ENCODE peak calls at places on chromosomes 2 and 18, in four cellular contexts. W is K562, Q is H1, N is GM12878. G is an unnamed sample.

GRCh38 chr2:84861539-84861938 is 19.3 kb downstream of the TRABD2A start:
- DNase-seq in W (no peak), Q (no peak), N (no peak), G (no peak)

GRCh38 chr18:21361297-21361880 is 119.4 kb downstream of the GREB1L start:
- DNase-seq in W (no peak), Q (no peak), N (no peak), G (no peak)

GRCh38 chr2:134461511-134461910 is 207.6 kb downstream of the MGAT5 start:
- DNase-seq in Q (no peak), N (no peak), W (no peak), G (no peak)

GRCh38 chr2:60333264-60333663 is 220.2 kb downstream of the BCL11A start:
- DNase-seq in Q (no peak), W (no peak), N (no peak), G (no peak)

GRCh38 chr2:47074691-47075090 is 80.4 kb downstream of the STPG4 start:
- DNase-seq in N (no peak), W (no peak), Q (no peak), G (no peak)

GRCh38 chr2:152342259-152343046 is 7.5 kb downstream of the FMNL2 start:
- DNase-seq in W (no peak), N (no peak), Q (no peak), G (peak)

GRCh38 chr2:3682811-3683210 is 20.6 kb upstream of the DCDC2C start:
- DNase-seq in W (no peak), N (no peak), Q (no peak), G (no peak)

GRCh38 chr2:26430826-26431225 is 29.1 kb downstream of the DRC1 start:
- DNase-seq in W (no peak), N (no peak), Q (no peak), G (no peak)

GRCh38 chr2:120737802-120738516 is 2.3 kb downstream of the GLI2 start:
- DNase-seq in Q (peak), W (no peak), N (no peak), G (no peak)

GRCh38 chr2:109609352-109610024 is 4.3 kb downstream of the SEPTIN10 start:
- DNase-seq in W (no peak), Q (no peak), N (no peak), G (no peak)

GRCh38 chr18:9617006-9617542 is 2.7 kb upstream of the PPP4R1 start:
- DNase-seq in N (no peak), Q (no peak), W (no peak), G (no peak)

GRCh38 chr2:233901367-233901766 is 15.8 kb upstream of the TRPM8 start:
- DNase-seq in W (no peak), Q (no peak), N (no peak), G (no peak)

GRCh38 chr2:72991439-72991725 is 74.1 kb downstream of the EMX1 start:
- DNase-seq in N (no peak), Q (peak), W (no peak), G (no peak)

GRCh38 chr2:233801357-233802131 is 23.4 kb downstream of the MROH2A start:
- DNase-seq in Q (peak), N (no peak), W (no peak), G (no peak)

GRCh38 chr2:32008811-32009478 is 1.9 kb downstream of the MEMO1 start:
- DNase-seq in N (no peak), Q (no peak), W (no peak), G (peak)

GRCh38 chr2:128366746-128367511 is 48.3 kb upstream of the HS6ST1 start:
- DNase-seq in N (no peak), Q (no peak), W (no peak), G (no peak)

GRCh38 chr2:161569401-161569800 is 54.8 kb upstream of the SLC4A10 start:
- DNase-seq in W (no peak), N (no peak), Q (no peak), G (no peak)

GRCh38 chr2:75853441-75853840 is 142.7 kb upstream of the GCFC2 start:
- DNase-seq in Q (no peak), N (no peak), W (no peak), G (no peak)

GRCh38 chr2:212957624-212958023 is 193.8 kb downstream of the IKZF2 start:
- DNase-seq in N (no peak), W (no peak), Q (no peak), G (no peak)

GRCh38 chr2:212956665-212957064 is 194.7 kb downstream of the IKZF2 start:
- DNase-seq in W (no peak), Q (no peak), N (no peak), G (no peak)

GRCh38 chr2:212958133-212958532 is 193.3 kb downstream of the IKZF2 start:
- DNase-seq in N (no peak), Q (no peak), W (no peak), G (no peak)

GRCh38 chr2:212958757-212959295 is 192.6 kb downstream of the IKZF2 start:
- DNase-seq in Q (no peak), N (no peak), W (no peak), G (no peak)

DNA sequence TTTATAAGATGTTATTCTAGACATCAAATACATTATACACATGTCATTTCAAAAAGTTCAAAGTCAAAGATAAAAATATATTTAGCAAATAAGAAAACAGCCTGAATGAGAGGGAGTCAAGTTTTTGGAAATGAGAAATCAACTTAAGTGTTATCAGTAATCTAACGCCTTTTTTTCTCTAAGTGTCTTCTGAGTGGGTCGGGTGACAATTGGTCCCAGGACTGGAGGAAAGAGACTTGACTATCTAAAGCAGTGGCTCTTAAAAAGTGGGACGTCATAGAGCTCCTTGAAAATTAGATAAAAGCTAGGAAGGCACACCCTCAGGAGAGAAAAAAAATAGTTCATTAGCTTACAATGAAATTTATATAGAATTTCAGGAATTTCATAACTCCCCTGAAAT is 194.2 kb downstream of the IKZF2 start:
- DNase-seq in N (no peak), Q (no peak), W (no peak), G (no peak)
- H3K4me2 ChIP-seq in N (no peak), Q (no peak), W (no peak), G (no peak)

GRCh38 chr2:20440001-20440560 is 6.8 kb upstream of the RHOB start:
- DNase-seq in N (no peak), Q (no peak), W (no peak), G (no peak)

GRCh38 chr2:20444113-20444992 is 2.5 kb upstream of the RHOB start:
- DNase-seq in Q (no peak), N (no peak), W (no peak), G (no peak)

GRCh38 chr2:20446280-20446916 is 476 bp upstream of the RHOB start:
- DNase-seq in W (no peak), N (no peak), Q (no peak), G (no peak)

GRCh38 chr2:20444993-20445910 is 1.6 kb upstream of the RHOB start:
- DNase-seq in W (no peak), Q (no peak), N (no peak), G (no peak)

DNA sequence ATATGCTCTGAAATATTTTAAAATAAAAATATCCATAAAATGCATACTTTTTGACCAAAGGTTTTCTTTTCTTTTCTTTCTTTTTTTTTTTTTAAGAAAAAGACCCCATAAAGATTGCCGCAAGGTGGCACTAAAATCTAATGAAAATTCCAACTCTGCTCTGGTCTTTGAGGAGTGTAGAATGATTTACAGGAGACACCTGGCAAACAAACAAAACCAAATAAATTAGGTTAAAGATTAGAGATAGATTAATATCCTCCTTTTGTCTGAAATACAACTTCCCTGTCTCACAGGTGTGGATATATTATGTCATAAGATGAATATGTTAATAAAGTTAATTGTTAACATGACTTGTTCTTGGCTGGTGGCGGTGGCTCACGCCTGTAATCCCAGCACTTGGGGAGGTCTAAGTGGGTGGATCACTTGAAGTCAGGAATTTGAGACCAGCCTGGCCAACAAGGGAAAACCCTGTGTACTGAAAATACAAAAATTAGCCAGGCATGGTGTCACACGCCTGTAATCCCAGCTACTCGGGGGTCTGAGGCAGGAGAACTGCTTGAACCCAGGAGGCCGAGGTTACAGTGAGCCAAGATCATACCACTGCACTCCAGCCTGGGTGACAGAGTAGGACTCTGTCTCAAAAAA is 3.5 kb upstream of the RHOB start:
- DNase-seq in N (no peak), Q (no peak), W (peak), G (peak)
- TF ChIP-seq BRCA1 in N (no peak), Q (no peak), W (no peak), G (no peak)

DNA sequence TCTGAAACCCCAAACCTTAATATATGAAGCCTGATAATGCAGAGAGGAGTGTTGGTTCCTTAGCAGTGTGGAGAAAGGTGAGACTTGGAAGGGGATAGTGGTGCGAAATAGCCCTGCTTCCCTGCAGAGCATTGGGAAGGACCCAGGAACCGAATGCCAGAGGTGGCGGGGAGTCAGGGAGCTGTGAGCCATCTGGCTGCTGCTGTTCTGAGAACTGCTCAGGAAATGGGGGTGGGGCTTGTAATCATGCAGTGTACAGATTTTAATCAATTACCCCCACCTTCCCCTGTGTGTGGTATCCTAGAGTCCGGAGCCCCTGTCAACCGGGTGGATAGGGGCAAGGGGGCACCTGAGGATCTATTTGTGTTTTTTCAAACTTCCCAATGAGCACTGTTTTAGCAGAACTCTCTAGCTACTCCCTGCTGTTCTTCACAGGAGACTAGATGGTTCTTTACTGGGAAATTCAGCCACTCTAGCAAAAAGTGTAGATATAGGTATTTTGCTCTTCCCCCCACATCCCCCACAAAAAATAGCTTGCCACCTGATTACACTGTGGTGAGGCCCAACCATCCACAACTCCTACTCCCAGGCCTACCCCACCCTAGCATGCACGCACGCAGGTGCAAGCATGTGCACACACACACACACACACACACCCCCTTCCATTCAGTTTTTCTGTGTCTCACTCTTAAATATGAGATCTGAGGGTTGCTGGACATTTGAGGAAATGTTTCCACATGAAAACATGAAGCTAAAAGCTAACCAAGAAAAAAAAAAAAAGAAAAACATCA is 30.1 kb upstream of the MBOAT2 start:
- DNase-seq in N (no peak), Q (peak), W (peak), G (no peak)
- H3K4me2 ChIP-seq in N (no peak), Q (peak), W (peak), G (no peak)

GRCh38 chr2:69797836-69798465 is 31.5 kb upstream of the GMCL1 start:
- DNase-seq in W (no peak), Q (no peak), N (no peak), G (no peak)
- TF ChIP-seq BRCA1 in W (no peak), Q (no peak), N (no peak), G (no peak)

DNA sequence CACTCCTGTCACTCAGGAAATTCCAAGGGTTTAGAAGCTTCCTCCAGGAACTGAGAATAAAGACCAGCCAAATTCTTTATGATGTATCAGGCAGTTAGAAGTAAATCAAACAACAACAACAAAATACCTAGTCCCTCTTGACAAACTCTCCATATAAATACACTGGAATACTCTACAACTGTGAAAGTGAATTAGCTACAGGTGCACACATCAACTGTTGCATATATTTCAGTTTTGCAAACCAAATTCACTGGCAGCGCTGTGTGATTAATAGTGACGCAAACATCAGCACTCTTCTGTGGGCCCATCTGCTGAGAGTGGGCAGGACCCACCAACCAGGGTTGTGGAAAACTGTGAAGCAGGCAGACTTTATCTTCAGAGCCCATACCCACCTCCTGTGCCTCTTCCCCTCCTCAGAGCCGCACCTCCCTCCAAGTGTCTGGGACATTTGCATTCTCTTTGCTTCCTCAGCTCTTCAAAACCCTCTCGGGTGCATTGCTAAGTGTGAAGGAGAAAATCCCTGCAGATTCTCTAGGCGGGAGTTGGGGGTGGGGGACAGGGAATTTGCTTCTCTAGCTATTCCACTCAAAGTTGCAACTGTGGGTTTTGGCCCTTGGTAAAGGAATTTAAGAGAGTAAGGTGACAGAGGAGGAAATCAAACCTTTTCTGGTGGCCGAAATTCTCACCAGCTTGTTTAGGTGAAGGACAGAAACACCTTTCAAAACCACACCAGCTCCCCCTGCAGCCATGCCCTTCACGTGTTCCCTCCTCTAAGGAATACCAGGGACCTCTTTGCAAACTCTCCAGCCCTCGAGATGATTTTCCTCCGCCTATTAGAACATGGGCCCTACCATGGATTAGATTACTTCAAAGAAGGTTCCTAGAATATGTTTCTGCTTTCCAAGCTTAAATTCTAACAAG is 119.3 kb downstream of the MRO start:
- DNase-seq in Q (no peak), W (no peak), N (no peak), G (no peak)
- H3K4me2 ChIP-seq in Q (peak), W (no peak), N (no peak), G (no peak)

DNA sequence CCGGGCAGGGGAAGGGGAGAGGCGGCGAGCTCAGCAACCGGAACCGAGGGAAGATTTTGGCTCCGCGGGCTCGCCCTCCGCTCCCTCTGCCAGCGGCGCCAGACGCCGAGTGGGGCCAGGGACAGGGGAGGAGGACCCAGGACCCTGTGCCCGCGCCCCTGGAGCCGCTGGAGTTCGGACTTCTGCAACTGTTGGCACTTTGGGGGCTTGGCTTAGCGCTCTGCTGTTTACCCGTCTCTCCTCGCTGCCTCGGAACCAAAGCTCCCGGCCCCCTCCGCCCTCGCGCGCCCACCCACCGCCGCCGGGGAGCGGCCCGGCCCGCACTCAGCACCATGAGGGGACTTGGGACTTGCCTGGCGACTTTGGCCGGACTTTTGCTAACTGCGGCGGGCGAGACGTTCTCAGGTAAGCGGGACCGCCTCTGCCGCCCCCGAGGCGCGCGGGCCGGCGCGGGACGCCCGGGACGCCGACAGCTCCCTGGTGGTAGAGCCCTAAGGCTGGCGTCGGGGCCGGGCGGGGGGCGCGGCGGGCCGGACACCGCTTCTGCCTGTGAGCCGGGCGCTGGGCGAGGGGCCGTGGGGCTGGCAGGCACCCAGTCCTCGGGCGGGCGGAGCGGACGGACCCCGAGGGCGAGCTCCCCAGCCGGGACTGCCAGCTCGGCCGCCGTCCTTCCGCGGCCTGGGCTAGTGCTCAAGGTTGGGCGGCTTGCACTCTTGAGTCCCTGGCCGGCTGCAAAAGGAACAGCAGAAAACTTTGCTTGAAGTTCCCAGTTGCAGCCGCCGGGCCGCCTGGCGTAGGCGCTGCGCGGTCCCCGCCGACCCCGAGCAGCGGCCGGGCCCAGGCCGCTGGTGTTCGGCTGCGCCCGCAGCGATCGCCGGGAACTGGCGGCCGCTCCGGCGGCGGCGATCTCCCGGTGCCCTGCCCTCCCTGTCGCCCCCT is 640 bp downstream of the PTPRM start:
- DNase-seq in Q (peak), N (no peak), W (no peak), G (no peak)
- TF ChIP-seq BRCA1 in Q (no peak), N (no peak), W (no peak), G (no peak)